ENCODE peak calls at places on chromosomes 16 and 17, in six cellular contexts. One of them, this sample, is unnamed.

GRCh38 chr17:15930426-15930825 is 14.5 kb upstream of the ADORA2B start:
- DNase-seq in H1: no peak
- DNase-seq in stomach: no peak
- DNase-seq in K562: no peak
- DNase-seq in sigmoid colon: peak
- DNase-seq in breast epithelium: no peak
- DNase-seq in this sample: no peak

GRCh38 chr17:44444735-44445105 is 55.3 kb upstream of the ITGA2B start:
- DNase-seq in H1: no peak
- DNase-seq in stomach: no peak
- DNase-seq in K562: no peak
- DNase-seq in sigmoid colon: no peak
- DNase-seq in breast epithelium: no peak
- DNase-seq in this sample: no peak

GRCh38 chr17:27070836-27071235 is 223.1 kb upstream of the WSB1 start:
- DNase-seq in H1: no peak
- DNase-seq in stomach: no peak
- DNase-seq in K562: no peak
- DNase-seq in sigmoid colon: no peak
- DNase-seq in breast epithelium: no peak
- DNase-seq in this sample: no peak

GRCh38 chr17:68439656-68440290 is 17.5 kb downstream of the WIPI1 start:
- DNase-seq in H1: no peak
- DNase-seq in stomach: no peak
- DNase-seq in K562: no peak
- DNase-seq in sigmoid colon: no peak
- DNase-seq in breast epithelium: no peak
- DNase-seq in this sample: no peak

GRCh38 chr16:54342966-54343365 is 56.4 kb upstream of the IRX3 start:
- DNase-seq in H1: no peak
- DNase-seq in stomach: no peak
- DNase-seq in K562: no peak
- DNase-seq in sigmoid colon: peak
- DNase-seq in breast epithelium: no peak
- DNase-seq in this sample: no peak

GRCh38 chr17:50027639-50028206 is 28.2 kb upstream of the ITGA3 start:
- DNase-seq in H1: no peak
- DNase-seq in stomach: peak
- DNase-seq in K562: peak
- DNase-seq in sigmoid colon: peak
- DNase-seq in breast epithelium: peak
- DNase-seq in this sample: no peak

GRCh38 chr16:61295311-61295710 is 740.9 kb downstream of the CDH8 start:
- DNase-seq in H1: no peak
- DNase-seq in stomach: no peak
- DNase-seq in K562: no peak
- DNase-seq in sigmoid colon: no peak
- DNase-seq in breast epithelium: no peak
- DNase-seq in this sample: no peak

GRCh38 chr17:8376302-8377067 is at the start of gene KRABD2:
- DNase-seq in H1: peak
- DNase-seq in stomach: peak
- DNase-seq in K562: peak
- DNase-seq in sigmoid colon: peak
- DNase-seq in breast epithelium: peak
- DNase-seq in this sample: peak

GRCh38 chr17:19329136-19329535 is 33.4 kb downstream of the B9D1 start:
- DNase-seq in H1: no peak
- DNase-seq in stomach: no peak
- DNase-seq in K562: no peak
- DNase-seq in sigmoid colon: peak
- DNase-seq in breast epithelium: no peak
- DNase-seq in this sample: no peak

GRCh38 chr17:43438626-43439529 is 40.1 kb downstream of the ARL4D start:
- DNase-seq in H1: no peak
- DNase-seq in stomach: no peak
- DNase-seq in K562: no peak
- DNase-seq in sigmoid colon: no peak
- DNase-seq in breast epithelium: no peak
- DNase-seq in this sample: no peak

GRCh38 chr16:86368261-86368660 is 142.1 kb upstream of the FOXF1 start:
- DNase-seq in H1: no peak
- DNase-seq in stomach: no peak
- DNase-seq in K562: no peak
- DNase-seq in sigmoid colon: peak
- DNase-seq in breast epithelium: no peak
- DNase-seq in this sample: no peak

GRCh38 chr16:56366945-56367344 is 58.4 kb downstream of the AMFR start:
- DNase-seq in H1: no peak
- DNase-seq in stomach: no peak
- DNase-seq in K562: no peak
- DNase-seq in sigmoid colon: no peak
- DNase-seq in breast epithelium: no peak
- DNase-seq in this sample: no peak

GRCh38 chr16:57807252-57807967 is 5.1 kb upstream of the KIFC3 start:
- DNase-seq in H1: no peak
- DNase-seq in stomach: no peak
- DNase-seq in K562: no peak
- DNase-seq in sigmoid colon: no peak
- DNase-seq in breast epithelium: no peak
- DNase-seq in this sample: no peak

GRCh38 chr17:77332034-77332971 is 191.5 kb downstream of the SEC14L1 start:
- DNase-seq in H1: no peak
- DNase-seq in stomach: peak
- DNase-seq in K562: no peak
- DNase-seq in sigmoid colon: peak
- DNase-seq in breast epithelium: peak
- DNase-seq in this sample: no peak

GRCh38 chr17:18859256-18859655 is 1.3 kb downstream of the PRPSAP2 start:
- DNase-seq in H1: peak
- DNase-seq in stomach: no peak
- DNase-seq in K562: no peak
- DNase-seq in sigmoid colon: no peak
- DNase-seq in breast epithelium: no peak
- DNase-seq in this sample: no peak

GRCh38 chr17:44587339-44587738 is 30.1 kb downstream of the FZD2 start:
- DNase-seq in H1: no peak
- DNase-seq in stomach: peak
- DNase-seq in K562: no peak
- DNase-seq in sigmoid colon: no peak
- DNase-seq in breast epithelium: no peak
- DNase-seq in this sample: no peak

GRCh38 chr16:57013268-57013667 is 23.9 kb downstream of the NLRC5 start:
- DNase-seq in H1: no peak
- DNase-seq in stomach: no peak
- DNase-seq in K562: no peak
- DNase-seq in sigmoid colon: no peak
- DNase-seq in breast epithelium: no peak
- DNase-seq in this sample: no peak

GRCh38 chr16:64364894-64365293 is 757.0 kb downstream of the CDH11 start:
- DNase-seq in H1: no peak
- DNase-seq in stomach: no peak
- DNase-seq in K562: no peak
- DNase-seq in sigmoid colon: no peak
- DNase-seq in breast epithelium: no peak
- DNase-seq in this sample: no peak

GRCh38 chr16:11976850-11977205 is 294 bp downstream of the SNX29 start:
- DNase-seq in H1: no peak
- DNase-seq in stomach: no peak
- DNase-seq in K562: no peak
- DNase-seq in sigmoid colon: no peak
- DNase-seq in breast epithelium: no peak
- DNase-seq in this sample: no peak

GRCh38 chr17:28733346-28733745 is 4.8 kb downstream of the NEK8 start:
- DNase-seq in H1: no peak
- DNase-seq in stomach: no peak
- DNase-seq in K562: no peak
- DNase-seq in sigmoid colon: no peak
- DNase-seq in breast epithelium: no peak
- DNase-seq in this sample: no peak

GRCh38 chr16:48365601-48366164 is 19.5 kb downstream of the SIAH1 start:
- DNase-seq in H1: peak
- DNase-seq in stomach: peak
- DNase-seq in K562: peak
- DNase-seq in sigmoid colon: peak
- DNase-seq in breast epithelium: peak
- DNase-seq in this sample: peak

GRCh38 chr17:67725232-67726206 is 7.8 kb downstream of the NOL11 start:
- DNase-seq in H1: no peak
- DNase-seq in stomach: no peak
- DNase-seq in K562: no peak
- DNase-seq in sigmoid colon: no peak
- DNase-seq in breast epithelium: no peak
- DNase-seq in this sample: no peak

GRCh38 chr16:52469775-52470174 is 77.2 kb downstream of the TOX3 start:
- DNase-seq in H1: no peak
- DNase-seq in stomach: no peak
- DNase-seq in K562: no peak
- DNase-seq in sigmoid colon: no peak
- DNase-seq in breast epithelium: no peak
- DNase-seq in this sample: no peak

GRCh38 chr17:4968166-4968915 is 724 bp upstream of the SPAG7 start:
- DNase-seq in H1: peak
- DNase-seq in stomach: no peak
- DNase-seq in K562: peak
- DNase-seq in sigmoid colon: no peak
- DNase-seq in breast epithelium: no peak
- DNase-seq in this sample: no peak

GRCh38 chr17:4969551-4970231 is 2.1 kb upstream of the SPAG7 start:
- DNase-seq in H1: no peak
- DNase-seq in stomach: no peak
- DNase-seq in K562: no peak
- DNase-seq in sigmoid colon: peak
- DNase-seq in breast epithelium: no peak
- DNase-seq in this sample: no peak

GRCh38 chr17:4966844-4967538 is 626 bp downstream of the SPAG7 start:
- DNase-seq in H1: peak
- DNase-seq in stomach: peak
- DNase-seq in K562: peak
- DNase-seq in sigmoid colon: peak
- DNase-seq in breast epithelium: peak
- DNase-seq in this sample: peak

GRCh38 chr17:4968916-4969550 is 1.4 kb upstream of the SPAG7 start:
- DNase-seq in H1: no peak
- DNase-seq in stomach: no peak
- DNase-seq in K562: no peak
- DNase-seq in sigmoid colon: peak
- DNase-seq in breast epithelium: no peak
- DNase-seq in this sample: no peak

DNA sequence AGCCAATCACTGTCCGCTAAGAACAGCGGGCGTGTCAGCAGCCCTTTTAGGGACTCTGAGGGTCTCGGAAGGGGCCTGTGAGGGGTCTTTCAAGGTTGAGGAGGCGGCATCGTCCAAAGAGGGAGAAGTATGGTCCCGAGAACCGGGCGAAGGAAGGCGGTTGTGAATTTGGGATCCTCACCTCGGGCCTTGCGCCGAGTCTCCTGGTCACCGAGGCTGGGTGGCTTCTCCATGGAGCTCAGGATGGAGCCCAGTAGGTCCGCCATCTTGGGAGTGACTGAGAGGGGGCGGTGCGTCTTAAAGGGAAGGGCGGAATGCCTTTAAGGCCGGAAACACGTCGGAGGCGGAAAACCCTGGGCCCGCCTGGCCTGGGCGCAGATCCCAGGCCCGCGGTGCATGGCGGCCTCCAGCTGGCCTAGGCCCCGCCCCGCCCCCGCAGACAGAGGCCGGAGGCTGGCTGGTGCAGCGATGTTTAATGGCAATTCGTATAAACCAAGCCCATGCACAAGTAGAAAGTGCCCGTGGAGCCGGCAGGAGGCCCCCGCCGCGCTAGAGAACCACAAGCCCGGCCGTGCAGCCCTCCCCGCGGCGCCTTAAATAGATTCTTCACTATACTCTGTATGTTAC is at the start of gene SPAG7:
- DNase-seq in H1: peak
- DNase-seq in stomach: peak
- DNase-seq in K562: peak
- DNase-seq in sigmoid colon: peak
- DNase-seq in breast epithelium: peak
- DNase-seq in this sample: peak
- TF ChIP-seq POLR2A in H1: peak
- TF ChIP-seq POLR2A in stomach: no peak
- TF ChIP-seq POLR2A in K562: peak
- TF ChIP-seq POLR2A in sigmoid colon: peak
- TF ChIP-seq POLR2A in breast epithelium: peak
- TF ChIP-seq POLR2A in this sample: peak

GRCh38 chr16:9650284-9650683 is 531.9 kb downstream of the GRIN2A start:
- DNase-seq in H1: peak
- DNase-seq in stomach: no peak
- DNase-seq in K562: no peak
- DNase-seq in sigmoid colon: no peak
- DNase-seq in breast epithelium: no peak
- DNase-seq in this sample: no peak

GRCh38 chr16:9645911-9646310 is 536.3 kb downstream of the GRIN2A start:
- DNase-seq in H1: peak
- DNase-seq in stomach: no peak
- DNase-seq in K562: no peak
- DNase-seq in sigmoid colon: no peak
- DNase-seq in breast epithelium: no peak
- DNase-seq in this sample: no peak

GRCh38 chr16:9644258-9644657 is 538.0 kb downstream of the GRIN2A start:
- DNase-seq in H1: no peak
- DNase-seq in stomach: no peak
- DNase-seq in K562: no peak
- DNase-seq in sigmoid colon: no peak
- DNase-seq in breast epithelium: no peak
- DNase-seq in this sample: no peak

GRCh38 chr16:9647981-9648701 is 534.1 kb downstream of the GRIN2A start:
- DNase-seq in H1: peak
- DNase-seq in stomach: no peak
- DNase-seq in K562: peak
- DNase-seq in sigmoid colon: no peak
- DNase-seq in breast epithelium: no peak
- DNase-seq in this sample: no peak
- TF ChIP-seq POLR2AphosphoS5 in H1: no peak
- TF ChIP-seq POLR2AphosphoS5 in stomach: no peak
- TF ChIP-seq POLR2AphosphoS5 in K562: no peak
- TF ChIP-seq POLR2AphosphoS5 in sigmoid colon: no peak
- TF ChIP-seq POLR2AphosphoS5 in breast epithelium: no peak
- TF ChIP-seq POLR2AphosphoS5 in this sample: no peak

DNA sequence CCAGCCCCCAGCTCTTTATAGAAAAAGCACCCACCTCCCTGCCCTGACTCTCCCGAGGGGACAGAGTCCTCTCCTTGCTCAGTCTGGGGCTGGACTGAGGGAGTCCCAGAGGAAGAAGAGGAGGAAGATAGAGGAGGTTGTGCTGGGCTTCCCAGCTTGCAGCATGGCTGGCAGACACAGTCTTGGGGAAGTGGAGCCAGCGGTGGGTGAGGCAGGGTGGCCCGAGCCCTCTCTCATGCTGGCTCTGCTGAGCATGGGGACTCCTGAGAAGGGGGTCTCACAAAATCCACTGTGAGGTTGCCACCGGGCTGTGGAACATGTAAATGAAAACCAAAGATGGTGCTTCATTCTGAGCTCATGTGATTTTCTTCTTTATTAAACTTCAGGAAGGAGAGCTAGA is 398.5 kb downstream of the SLC39A11 start:
- DNase-seq in H1: no peak
- DNase-seq in stomach: no peak
- DNase-seq in K562: no peak
- DNase-seq in sigmoid colon: no peak
- DNase-seq in breast epithelium: no peak
- DNase-seq in this sample: no peak
- TF ChIP-seq POLR2A in H1: no peak
- TF ChIP-seq POLR2A in stomach: no peak
- TF ChIP-seq POLR2A in K562: no peak
- TF ChIP-seq POLR2A in sigmoid colon: no peak
- TF ChIP-seq POLR2A in breast epithelium: no peak
- TF ChIP-seq POLR2A in this sample: no peak

GRCh38 chr16:84013787-84014569 is 28.6 kb downstream of the SLC38A8 start:
- DNase-seq in H1: peak
- DNase-seq in stomach: peak
- DNase-seq in K562: peak
- DNase-seq in sigmoid colon: no peak
- DNase-seq in breast epithelium: no peak
- DNase-seq in this sample: peak
- TF ChIP-seq POLR2AphosphoS5 in H1: no peak
- TF ChIP-seq POLR2AphosphoS5 in stomach: no peak
- TF ChIP-seq POLR2AphosphoS5 in K562: peak
- TF ChIP-seq POLR2AphosphoS5 in sigmoid colon: no peak
- TF ChIP-seq POLR2AphosphoS5 in breast epithelium: no peak
- TF ChIP-seq POLR2AphosphoS5 in this sample: no peak

This sample was measured in GM12892.